ENCODE peak calls at places on chromosomes 1 and 21, in five cellular contexts. A is stimulated activated CD8-positive, alpha-beta memory T cell treated with anti-CD3 and anti-CD28 coated beads, Interleukin-4, amount 100 ng/mL, for 1 hour; R is NCI-H1930; K is effector memory CD4-positive, alpha-beta T cell; T is NCI-H345. S is an unnamed sample.

GRCh38 chr1:29239142-29239541 is 2.8 kb downstream of the PTPRU start:
- DNase-seq in A (no peak), R (no peak), T (no peak), K (no peak), S (peak)

GRCh38 chr1:73161418-73161817 is 879.1 kb upstream of the NEGR1 start:
- DNase-seq in K (no peak), R (no peak), T (no peak), A (no peak), S (no peak)

GRCh38 chr1:66182551-66183178 is 351.3 kb upstream of the SGIP1 start:
- DNase-seq in R (no peak), A (no peak), T (peak), K (peak), S (no peak)

GRCh38 chr1:66119148-66119547 is 326.5 kb downstream of the PDE4B start:
- DNase-seq in T (peak), A (no peak), K (no peak), R (no peak), S (no peak)

GRCh38 chr21:31418355-31419001 is 74.4 kb upstream of the TIAM1 start:
- DNase-seq in T (no peak), A (no peak), K (no peak), R (no peak), S (no peak)

GRCh38 chr1:66747500-66747899 is 4.8 kb upstream of the DYNLT5 start:
- DNase-seq in K (no peak), T (no peak), R (no peak), A (no peak), S (no peak)

GRCh38 chr1:59128239-59128736 is 168.6 kb upstream of the FGGY start:
- DNase-seq in A (no peak), T (no peak), R (no peak), K (no peak), S (no peak)

GRCh38 chr1:85629532-85629920 is 49.0 kb downstream of the CCN1 start:
- DNase-seq in K (no peak), A (no peak), R (no peak), T (no peak), S (no peak)

S was measured in kidney.